ENCODE peak calls at places on chromosomes 3 and 15, in eight cellular contexts. One of them, this sample, is unnamed.

GRCh38 chr3:102233881-102234280 is 200.9 kb upstream of the ZPLD1 start:
- DNase-seq in HCEC 1CT: no peak
- DNase-seq in HS-27A: no peak
- DNase-seq in AG04449: no peak
- DNase-seq in GM10248: no peak
- DNase-seq in NCI-H2081: no peak
- DNase-seq in activated CD4-positive, alpha-beta T cell treated with anti-CD3 and anti-CD28 coated beads for 24 hours: no peak
- DNase-seq in H9: no peak
- DNase-seq in this sample: no peak

GRCh38 chr15:74337146-74337545 is 30.3 kb downstream of the CYP11A1 start:
- DNase-seq in HCEC 1CT: no peak
- DNase-seq in HS-27A: no peak
- DNase-seq in AG04449: no peak
- DNase-seq in GM10248: no peak
- DNase-seq in NCI-H2081: no peak
- DNase-seq in activated CD4-positive, alpha-beta T cell treated with anti-CD3 and anti-CD28 coated beads for 24 hours: no peak
- DNase-seq in H9: no peak
- DNase-seq in this sample: no peak

GRCh38 chr3:51283421-51283820 is 101.7 kb upstream of the MANF start:
- DNase-seq in HCEC 1CT: no peak
- DNase-seq in HS-27A: no peak
- DNase-seq in AG04449: no peak
- DNase-seq in GM10248: no peak
- DNase-seq in NCI-H2081: no peak
- DNase-seq in activated CD4-positive, alpha-beta T cell treated with anti-CD3 and anti-CD28 coated beads for 24 hours: no peak
- DNase-seq in H9: no peak
- DNase-seq in this sample: no peak

GRCh38 chr15:36479200-36479896 is 100.1 kb upstream of the CDIN1 start:
- DNase-seq in HCEC 1CT: peak; percentile 39
- DNase-seq in HS-27A: no peak
- DNase-seq in AG04449: no peak
- DNase-seq in GM10248: no peak
- DNase-seq in NCI-H2081: no peak
- DNase-seq in activated CD4-positive, alpha-beta T cell treated with anti-CD3 and anti-CD28 coated beads for 24 hours: no peak
- DNase-seq in H9: no peak
- DNase-seq in this sample: no peak

GRCh38 chr3:126604691-126605090 is 46.0 kb upstream of the C3orf22 start:
- DNase-seq in HCEC 1CT: no peak
- DNase-seq in HS-27A: no peak
- DNase-seq in AG04449: no peak
- DNase-seq in GM10248: no peak
- DNase-seq in NCI-H2081: no peak
- DNase-seq in activated CD4-positive, alpha-beta T cell treated with anti-CD3 and anti-CD28 coated beads for 24 hours: no peak
- DNase-seq in H9: no peak
- DNase-seq in this sample: no peak

GRCh38 chr3:132907293-132907692 is 130.9 kb upstream of the TMEM108 start:
- DNase-seq in HCEC 1CT: no peak
- DNase-seq in HS-27A: no peak
- DNase-seq in AG04449: no peak
- DNase-seq in GM10248: no peak
- DNase-seq in NCI-H2081: no peak
- DNase-seq in activated CD4-positive, alpha-beta T cell treated with anti-CD3 and anti-CD28 coated beads for 24 hours: no peak
- DNase-seq in H9: no peak
- DNase-seq in this sample: no peak

GRCh38 chr3:57826952-57827723 is 71.0 kb downstream of the SLMAP start:
- DNase-seq in HCEC 1CT: no peak
- DNase-seq in HS-27A: no peak
- DNase-seq in AG04449: no peak
- DNase-seq in GM10248: no peak
- DNase-seq in NCI-H2081: no peak
- DNase-seq in activated CD4-positive, alpha-beta T cell treated with anti-CD3 and anti-CD28 coated beads for 24 hours: no peak
- DNase-seq in H9: no peak
- DNase-seq in this sample: no peak

GRCh38 chr15:66901336-66902100 is 163.9 kb upstream of the SMAD3 start:
- DNase-seq in HCEC 1CT: peak; percentile 55
- DNase-seq in HS-27A: no peak
- DNase-seq in AG04449: no peak
- DNase-seq in GM10248: no peak
- DNase-seq in NCI-H2081: no peak
- DNase-seq in activated CD4-positive, alpha-beta T cell treated with anti-CD3 and anti-CD28 coated beads for 24 hours: no peak
- DNase-seq in H9: no peak
- DNase-seq in this sample: no peak

GRCh38 chr15:98408231-98408630 is 240.1 kb upstream of the IGF1R start:
- DNase-seq in HCEC 1CT: no peak
- DNase-seq in HS-27A: no peak
- DNase-seq in AG04449: no peak
- DNase-seq in GM10248: no peak
- DNase-seq in NCI-H2081: no peak
- DNase-seq in activated CD4-positive, alpha-beta T cell treated with anti-CD3 and anti-CD28 coated beads for 24 hours: no peak
- DNase-seq in H9: no peak
- DNase-seq in this sample: no peak

GRCh38 chr3:9408061-9408460 is 10.6 kb downstream of the SETD5 start:
- DNase-seq in HCEC 1CT: no peak
- DNase-seq in HS-27A: no peak
- DNase-seq in AG04449: no peak
- DNase-seq in GM10248: no peak
- DNase-seq in NCI-H2081: no peak
- DNase-seq in activated CD4-positive, alpha-beta T cell treated with anti-CD3 and anti-CD28 coated beads for 24 hours: no peak
- DNase-seq in H9: no peak
- DNase-seq in this sample: no peak

GRCh38 chr15:28899061-28899738 is 13.4 kb downstream of the APBA2 start:
- DNase-seq in HCEC 1CT: no peak
- DNase-seq in HS-27A: no peak
- DNase-seq in AG04449: no peak
- DNase-seq in GM10248: no peak
- DNase-seq in NCI-H2081: no peak
- DNase-seq in activated CD4-positive, alpha-beta T cell treated with anti-CD3 and anti-CD28 coated beads for 24 hours: no peak
- DNase-seq in H9: no peak
- DNase-seq in this sample: no peak

GRCh38 chr15:73694419-73694818 is 10.2 kb downstream of the CD276 start:
- DNase-seq in HCEC 1CT: no peak
- DNase-seq in HS-27A: no peak
- DNase-seq in AG04449: no peak
- DNase-seq in GM10248: no peak
- DNase-seq in NCI-H2081: no peak
- DNase-seq in activated CD4-positive, alpha-beta T cell treated with anti-CD3 and anti-CD28 coated beads for 24 hours: no peak
- DNase-seq in H9: no peak
- DNase-seq in this sample: no peak

GRCh38 chr3:172915911-172916514 is 165.5 kb downstream of the ECT2 start:
- DNase-seq in HCEC 1CT: no peak
- DNase-seq in HS-27A: no peak
- DNase-seq in AG04449: no peak
- DNase-seq in GM10248: no peak
- DNase-seq in NCI-H2081: peak; percentile 97
- DNase-seq in activated CD4-positive, alpha-beta T cell treated with anti-CD3 and anti-CD28 coated beads for 24 hours: no peak
- DNase-seq in H9: no peak
- DNase-seq in this sample: no peak

GRCh38 chr15:31402511-31403056 is 75.9 kb downstream of the KLF13 start:
- DNase-seq in HCEC 1CT: no peak
- DNase-seq in HS-27A: no peak
- DNase-seq in AG04449: no peak
- DNase-seq in GM10248: no peak
- DNase-seq in NCI-H2081: no peak
- DNase-seq in activated CD4-positive, alpha-beta T cell treated with anti-CD3 and anti-CD28 coated beads for 24 hours: no peak
- DNase-seq in H9: no peak
- DNase-seq in this sample: no peak

GRCh38 chr15:79474252-79474651 is 42.1 kb downstream of the MINAR1 start:
- DNase-seq in HCEC 1CT: peak; percentile 27
- DNase-seq in HS-27A: no peak
- DNase-seq in AG04449: peak; percentile 24
- DNase-seq in GM10248: no peak
- DNase-seq in NCI-H2081: no peak
- DNase-seq in activated CD4-positive, alpha-beta T cell treated with anti-CD3 and anti-CD28 coated beads for 24 hours: no peak
- DNase-seq in H9: no peak
- DNase-seq in this sample: no peak

GRCh38 chr3:165195628-165196576 is at the start of gene SLITRK3:
- DNase-seq in HCEC 1CT: no peak
- DNase-seq in HS-27A: no peak
- DNase-seq in AG04449: no peak
- DNase-seq in GM10248: peak; percentile 15
- DNase-seq in NCI-H2081: peak; percentile 50
- DNase-seq in activated CD4-positive, alpha-beta T cell treated with anti-CD3 and anti-CD28 coated beads for 24 hours: no peak
- DNase-seq in H9: peak; percentile 49
- DNase-seq in this sample: no peak

GRCh38 chr15:49815937-49816336 is 195.1 kb downstream of the DTWD1 start:
- DNase-seq in HCEC 1CT: peak; percentile 73
- DNase-seq in HS-27A: peak; percentile 86
- DNase-seq in AG04449: peak; percentile 81
- DNase-seq in GM10248: no peak
- DNase-seq in NCI-H2081: no peak
- DNase-seq in activated CD4-positive, alpha-beta T cell treated with anti-CD3 and anti-CD28 coated beads for 24 hours: no peak
- DNase-seq in H9: no peak
- DNase-seq in this sample: peak; percentile 4

GRCh38 chr3:194633349-194634004 is at the start of gene TMEM44:
- DNase-seq in HCEC 1CT: peak; percentile 79
- DNase-seq in HS-27A: peak; percentile 70
- DNase-seq in AG04449: no peak
- DNase-seq in GM10248: peak; percentile 91
- DNase-seq in NCI-H2081: peak; percentile 80
- DNase-seq in activated CD4-positive, alpha-beta T cell treated with anti-CD3 and anti-CD28 coated beads for 24 hours: peak; percentile 36
- DNase-seq in H9: peak; percentile 85
- DNase-seq in this sample: peak; percentile 86

GRCh38 chr3:45816544-45816943 is 20.2 kb upstream of the SLC6A20 start:
- DNase-seq in HCEC 1CT: no peak
- DNase-seq in HS-27A: no peak
- DNase-seq in AG04449: no peak
- DNase-seq in GM10248: no peak
- DNase-seq in NCI-H2081: peak; percentile 7
- DNase-seq in activated CD4-positive, alpha-beta T cell treated with anti-CD3 and anti-CD28 coated beads for 24 hours: no peak
- DNase-seq in H9: no peak
- DNase-seq in this sample: no peak

GRCh38 chr15:59401810-59402569 is 29.3 kb upstream of the MYO1E start:
- DNase-seq in HCEC 1CT: no peak
- DNase-seq in HS-27A: no peak
- DNase-seq in AG04449: no peak
- DNase-seq in GM10248: no peak
- DNase-seq in NCI-H2081: peak; percentile 76
- DNase-seq in activated CD4-positive, alpha-beta T cell treated with anti-CD3 and anti-CD28 coated beads for 24 hours: no peak
- DNase-seq in H9: no peak
- DNase-seq in this sample: no peak

GRCh38 chr15:85334241-85334640 is 46.2 kb upstream of the AKAP13 start:
- DNase-seq in HCEC 1CT: no peak
- DNase-seq in HS-27A: no peak
- DNase-seq in AG04449: no peak
- DNase-seq in GM10248: no peak
- DNase-seq in NCI-H2081: no peak
- DNase-seq in activated CD4-positive, alpha-beta T cell treated with anti-CD3 and anti-CD28 coated beads for 24 hours: no peak
- DNase-seq in H9: no peak
- DNase-seq in this sample: no peak

GRCh38 chr15:94722025-94722636 is 490.8 kb downstream of the MCTP2 start:
- DNase-seq in HCEC 1CT: no peak
- DNase-seq in HS-27A: no peak
- DNase-seq in AG04449: no peak
- DNase-seq in GM10248: no peak
- DNase-seq in NCI-H2081: no peak
- DNase-seq in activated CD4-positive, alpha-beta T cell treated with anti-CD3 and anti-CD28 coated beads for 24 hours: no peak
- DNase-seq in H9: no peak
- DNase-seq in this sample: no peak

GRCh38 chr3:119175869-119176756 is 2.7 kb downstream of the UPK1B start:
- DNase-seq in HCEC 1CT: peak; percentile 16
- DNase-seq in HS-27A: no peak
- DNase-seq in AG04449: no peak
- DNase-seq in GM10248: no peak
- DNase-seq in NCI-H2081: no peak
- DNase-seq in activated CD4-positive, alpha-beta T cell treated with anti-CD3 and anti-CD28 coated beads for 24 hours: no peak
- DNase-seq in H9: no peak
- DNase-seq in this sample: no peak

GRCh38 chr15:93980149-93980911 is 251.0 kb upstream of the MCTP2 start:
- DNase-seq in HCEC 1CT: no peak
- DNase-seq in HS-27A: no peak
- DNase-seq in AG04449: no peak
- DNase-seq in GM10248: no peak
- DNase-seq in NCI-H2081: no peak
- DNase-seq in activated CD4-positive, alpha-beta T cell treated with anti-CD3 and anti-CD28 coated beads for 24 hours: no peak
- DNase-seq in H9: no peak
- DNase-seq in this sample: no peak

GRCh38 chr3:61356678-61357077 is 105.4 kb upstream of the FHIT start:
- DNase-seq in HCEC 1CT: no peak
- DNase-seq in HS-27A: no peak
- DNase-seq in AG04449: no peak
- DNase-seq in GM10248: no peak
- DNase-seq in NCI-H2081: no peak
- DNase-seq in activated CD4-positive, alpha-beta T cell treated with anti-CD3 and anti-CD28 coated beads for 24 hours: no peak
- DNase-seq in H9: no peak
- DNase-seq in this sample: no peak

GRCh38 chr3:161108840-161109239 is 3.7 kb upstream of the B3GALNT1 start:
- DNase-seq in HCEC 1CT: no peak
- DNase-seq in HS-27A: peak; percentile 3
- DNase-seq in AG04449: no peak
- DNase-seq in GM10248: no peak
- DNase-seq in NCI-H2081: no peak
- DNase-seq in activated CD4-positive, alpha-beta T cell treated with anti-CD3 and anti-CD28 coated beads for 24 hours: no peak
- DNase-seq in H9: no peak
- DNase-seq in this sample: no peak